ENCODE peak calls at places on chromosomes 16 and 17, in nine cellular contexts. C is ovary, N is A549, X is breast epithelium, J is transverse colon, V is GM12878, M is adrenal gland, H is body of pancreas, W is right lobe of liver. S is an unnamed sample.

GRCh38 chr17:39845052-39845976 is 18.8 kb downstream of the IKZF3 start:
- DNase-seq in M (no peak), W (no peak), H (no peak), C (no peak), J (no peak), X (no peak), V (no peak), N (no peak), S (no peak)

GRCh38 chr16:81513204-81514040 is 68.8 kb downstream of the CMIP start:
- DNase-seq in J (no peak), H (no peak), V (no peak), M (peak), C (peak), W (peak), X (no peak), N (peak), S (peak)

GRCh38 chr17:57898487-57899311 is 48.9 kb upstream of the MRPS23 start:
- DNase-seq in J (peak), N (no peak), H (peak), W (no peak), V (no peak), X (no peak), C (peak), M (peak), S (peak)

GRCh38 chr17:38550661-38551060 is 55.1 kb downstream of the SRCIN1 start:
- DNase-seq in M (peak), C (no peak), N (no peak), V (no peak), X (no peak), H (peak), W (no peak), J (no peak), S (no peak)

GRCh38 chr16:1296688-1297412 is 12.6 kb upstream of the UBE2I start:
- DNase-seq in C (no peak), M (peak), V (no peak), J (peak), X (no peak), W (no peak), H (peak), N (peak), S (no peak)

GRCh38 chr16:17302213-17302612 is 168.5 kb downstream of the XYLT1 start:
- DNase-seq in J (no peak), M (no peak), X (no peak), H (no peak), N (no peak), C (no peak), W (no peak), V (no peak), S (no peak)

GRCh38 chr17:494601-495195 is 142.1 kb upstream of the RPH3AL start:
- DNase-seq in X (no peak), M (no peak), C (no peak), N (no peak), J (no peak), W (no peak), V (no peak), H (no peak), S (no peak)

GRCh38 chr17:4587803-4588202 is 3.5 kb downstream of the SMTNL2 start:
- DNase-seq in W (no peak), J (no peak), X (no peak), H (no peak), V (no peak), M (no peak), C (no peak), N (no peak), S (no peak)

GRCh38 chr17:57555636-57556175 is 189.4 kb downstream of the CCDC182 start:
- DNase-seq in N (no peak), H (no peak), C (no peak), V (no peak), J (no peak), W (no peak), X (no peak), M (no peak), S (no peak)

GRCh38 chr16:31471241-31471874 is 594 bp upstream of the TGFB1I1 start:
- DNase-seq in X (no peak), V (no peak), W (no peak), C (no peak), J (no peak), H (no peak), M (no peak), N (no peak), S (no peak)

GRCh38 chr17:77888242-77889134 is 70.0 kb upstream of the TNRC6C start:
- DNase-seq in M (no peak), V (no peak), H (no peak), W (no peak), C (no peak), J (no peak), N (no peak), X (no peak), S (no peak)

GRCh38 chr17:77322534-77323412 is 182.0 kb downstream of the SEC14L1 start:
- DNase-seq in N (peak), M (peak), W (peak), C (peak), H (peak), J (peak), X (peak), V (no peak), S (peak)

GRCh38 chr17:46910179-46910927 is 12.6 kb upstream of the GOSR2 start:
- DNase-seq in W (no peak), X (no peak), N (no peak), V (no peak), H (peak), M (no peak), J (no peak), C (no peak), S (no peak)

GRCh38 chr16:87297918-87298631 is 19.1 kb downstream of the C16orf95 start:
- DNase-seq in H (peak), W (no peak), M (no peak), J (no peak), N (no peak), C (no peak), X (no peak), V (no peak), S (no peak)

GRCh38 chr17:36721560-36722120 is 120.3 kb downstream of the MRM1 start:
- DNase-seq in C (no peak), X (no peak), N (no peak), W (no peak), H (no peak), J (no peak), V (no peak), M (no peak), S (no peak)

GRCh38 chr17:4938069-4938491 is 1.8 kb downstream of the SLC25A11 start:
- DNase-seq in M (no peak), C (no peak), V (no peak), X (no peak), N (no peak), J (no peak), H (no peak), W (no peak), S (no peak)

GRCh38 chr17:10471853-10472252 is 2.5 kb upstream of the MYH4 start:
- DNase-seq in J (no peak), M (no peak), H (no peak), X (no peak), C (no peak), N (no peak), V (no peak), W (no peak), S (no peak)

GRCh38 chr17:77698903-77699615 is 259.4 kb upstream of the TNRC6C start:
- DNase-seq in C (no peak), N (no peak), M (no peak), W (peak), X (no peak), J (no peak), V (no peak), H (no peak), S (no peak)

GRCh38 chr17:35160354-35161201 is 13.0 kb downstream of the UNC45B start:
- DNase-seq in V (no peak), J (no peak), H (no peak), X (no peak), M (no peak), N (no peak), C (no peak), W (no peak), S (no peak)

GRCh38 chr17:44076716-44077594 is 6.4 kb downstream of the G6PC3 start:
- DNase-seq in H (no peak), V (no peak), X (no peak), C (no peak), J (no peak), M (no peak), W (no peak), N (no peak), S (no peak)

GRCh38 chr17:75240394-75241142 is 20.8 kb downstream of the GGA3 start:
- DNase-seq in H (no peak), W (no peak), M (no peak), J (no peak), X (no peak), C (no peak), V (no peak), N (peak), S (no peak)

GRCh38 chr17:75720656-75721462 is at the start of gene ITGB4:
- DNase-seq in V (no peak), C (peak), H (peak), M (no peak), W (no peak), J (peak), N (peak), X (peak), S (peak)

GRCh38 chr16:13631213-13631767 is 288.7 kb upstream of the ERCC4 start:
- DNase-seq in C (no peak), H (no peak), X (no peak), M (no peak), J (no peak), W (no peak), N (no peak), V (no peak), S (no peak)

GRCh38 chr17:30558313-30559195 is 81.3 kb downstream of the GOSR1 start:
- DNase-seq in J (no peak), H (no peak), N (no peak), C (peak), M (no peak), X (peak), W (no peak), V (no peak), S (no peak)

GRCh38 chr17:76796081-76796480 is 58.2 kb downstream of the MFSD11 start:
- DNase-seq in J (no peak), V (no peak), M (no peak), W (no peak), H (no peak), X (no peak), N (no peak), C (no peak), S (no peak)

GRCh38 chr16:79599256-79599836 is 1.2 kb downstream of the MAF start:
- DNase-seq in J (no peak), M (peak), X (no peak), V (no peak), H (peak), N (peak), W (peak), C (peak), S (peak)
- H3K4me3 ChIP-seq in J (peak), M (peak), X (peak), V (no peak), H (peak), N (peak), W (peak), C (peak), S (peak)

DNA sequence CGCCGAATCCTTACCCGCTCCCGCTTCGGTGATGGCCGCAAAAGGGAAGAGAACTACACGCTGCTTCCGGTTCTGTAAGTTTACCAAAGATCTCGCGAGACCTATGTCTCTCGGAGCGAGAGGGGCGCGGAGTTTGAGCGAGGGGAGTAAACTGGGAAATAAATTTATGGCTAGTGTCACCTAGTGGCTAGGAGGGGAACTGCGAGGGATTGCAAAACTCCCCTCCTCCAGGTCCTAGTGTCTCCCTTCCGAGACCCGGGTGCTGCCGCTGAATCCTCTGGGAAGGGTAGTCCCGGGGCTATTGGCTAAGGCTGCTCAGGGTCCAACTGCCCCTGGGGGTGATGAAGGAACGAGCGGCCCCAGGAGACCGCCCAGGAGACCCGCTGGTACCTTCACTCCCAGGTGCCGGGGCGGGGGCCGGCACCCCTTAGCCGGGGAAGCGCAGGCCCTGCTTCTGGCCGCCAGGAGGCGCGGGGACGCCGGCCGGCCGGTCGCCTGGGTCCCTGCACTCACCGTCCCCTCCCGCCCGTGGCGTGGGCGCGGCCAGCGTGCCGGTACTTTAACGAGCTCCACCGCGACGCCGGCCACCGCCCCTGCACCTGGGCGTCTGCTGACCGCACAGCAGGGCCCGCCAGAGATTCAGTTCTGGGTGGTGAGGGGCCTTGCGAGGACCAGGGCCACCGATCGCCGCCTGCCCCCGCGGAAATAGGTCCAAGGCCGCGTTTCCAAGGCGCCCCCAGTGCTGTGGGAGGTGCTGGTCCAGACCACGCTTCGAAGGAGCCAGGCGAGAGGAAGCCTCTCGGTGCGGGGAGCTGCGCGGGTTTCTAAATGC is at the start of gene RPL26:
- DNase-seq in N (peak), M (peak), H (peak), J (peak), X (peak), W (peak), C (peak), V (peak), S (peak)
- TF ChIP-seq POLR2A in N (peak), M (peak), H (peak), J (peak), X (peak), W (peak), C (peak), V (peak), S (peak)

GRCh38 chr16:57696240-57696639 is 1.6 kb downstream of the DRC7 start:
- DNase-seq in C (no peak), J (no peak), V (no peak), X (no peak), W (no peak), M (no peak), N (no peak), H (no peak), S (no peak)

GRCh38 chr16:57694191-57694555 is 433 bp upstream of the DRC7 start:
- DNase-seq in N (no peak), J (no peak), M (no peak), H (peak), W (peak), C (no peak), X (no peak), V (no peak), S (no peak)

GRCh38 chr16:57693539-57693938 is 1.1 kb upstream of the DRC7 start:
- DNase-seq in M (no peak), W (no peak), C (no peak), J (no peak), V (no peak), N (no peak), H (no peak), X (no peak), S (no peak)

GRCh38 chr16:57695378-57696054 is 910 bp downstream of the DRC7 start:
- DNase-seq in W (no peak), J (no peak), N (no peak), C (no peak), X (no peak), H (no peak), V (no peak), M (no peak), S (no peak)

GRCh38 chr16:57694556-57695377 is at the start of gene DRC7:
- DNase-seq in N (peak), M (peak), J (peak), W (peak), H (peak), X (no peak), V (no peak), C (no peak), S (peak)
- H3K4me3 ChIP-seq in N (peak), M (no peak), J (peak), W (no peak), H (no peak), X (peak), V (no peak), C (no peak), S (peak)

GRCh38 chr16:84450176-84450865 is 54.1 kb downstream of the MEAK7 start:
- DNase-seq in H (no peak), X (peak), M (no peak), J (no peak), N (no peak), C (no peak), W (peak), V (no peak), S (peak)
- TF ChIP-seq POLR2A in H (no peak), X (no peak), M (no peak), J (no peak), N (no peak), C (no peak), W (no peak), V (no peak), S (no peak)

DNA sequence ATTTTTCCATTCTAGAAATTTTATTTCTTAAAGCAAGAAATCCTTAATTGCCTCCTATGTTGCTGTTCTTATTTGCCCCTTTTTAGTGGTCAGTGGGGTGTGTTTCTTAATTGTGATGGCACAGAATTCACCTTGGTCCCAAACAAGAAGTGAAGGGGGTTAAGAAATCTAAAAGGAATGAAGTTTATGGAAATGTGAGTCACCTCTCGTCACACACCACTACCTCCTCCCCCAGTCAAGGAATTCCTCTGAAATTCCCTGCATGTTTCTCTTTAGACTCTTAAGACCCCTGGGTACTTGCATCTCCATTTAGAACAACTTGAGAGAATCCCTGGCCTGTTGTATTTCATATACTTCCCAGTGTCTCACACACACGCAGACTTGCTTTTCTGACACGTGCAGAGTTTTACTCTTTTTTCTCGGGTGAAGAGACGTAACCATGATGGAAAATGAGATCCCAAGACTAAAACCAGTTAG is 247.4 kb downstream of the PRKCA start:
- DNase-seq in C (no peak), N (peak), X (no peak), M (no peak), W (no peak), V (no peak), H (no peak), J (no peak), S (no peak)
- H3K4me3 ChIP-seq in C (no peak), N (no peak), X (no peak), M (no peak), W (no peak), V (no peak), H (no peak), J (no peak), S (no peak)

GRCh38 chr16:74605746-74606520 is 981 bp downstream of the GLG1 start:
- DNase-seq in C (no peak), J (no peak), M (no peak), W (no peak), H (no peak), V (no peak), N (no peak), X (no peak), S (no peak)

GRCh38 chr16:74606521-74607309 is at the start of gene GLG1:
- DNase-seq in H (peak), J (peak), C (peak), M (peak), V (peak), N (peak), X (peak), W (peak), S (peak)

GRCh38 chr16:74601131-74601871 is 5.6 kb downstream of the GLG1 start:
- DNase-seq in M (no peak), V (no peak), H (no peak), N (no peak), X (no peak), W (no peak), C (no peak), J (peak), S (no peak)

GRCh38 chr16:74605332-74605731 is 1.6 kb downstream of the GLG1 start:
- DNase-seq in C (no peak), X (no peak), W (no peak), H (no peak), J (no peak), N (no peak), V (no peak), M (no peak), S (no peak)

GRCh38 chr16:74603848-74604247 is 3.1 kb downstream of the GLG1 start:
- DNase-seq in M (peak), C (no peak), V (no peak), X (no peak), H (no peak), J (no peak), N (no peak), W (no peak), S (no peak)
- TF ChIP-seq POLR2A in M (no peak), C (no peak), V (no peak), X (no peak), H (no peak), J (no peak), N (no peak), W (no peak), S (no peak)

S was measured in upper lobe of left lung.